ENCODE peak calls at places on chromosomes 6 and 20, in nine cellular contexts. R is hepatocyte, X is AG09309, T is glutamatergic neuron, L is A673, N is AG04450, G is heart left ventricle, D is bronchial epithelial cell, W is stomach. A is an unnamed sample.

GRCh38 chr6:100099189-100100074 is 105.4 kb upstream of the MCHR2 start:
- DNase-seq in R (peak; percentile 39), X (no peak), T (no peak), L (peak; percentile 60), N (no peak), G (no peak), D (peak; percentile 51), W (no peak), A (no peak)

GRCh38 chr6:137234505-137234863 is 15.3 kb upstream of the IFNGR1 start:
- DNase-seq in R (peak; percentile 37), X (no peak), T (no peak), L (peak; percentile 18), N (no peak), G (no peak), D (peak; percentile 84), W (no peak), A (no peak)

GRCh38 chr6:166910601-166911000 is 45.7 kb downstream of the RNASET2 start:
- DNase-seq in R (no peak), X (no peak), T (no peak), L (no peak), N (no peak), G (no peak), D (peak; percentile 49), W (no peak), A (no peak)

GRCh38 chr6:98514073-98514720 is 320.2 kb upstream of the POU3F2 start:
- DNase-seq in R (no peak), X (no peak), T (no peak), L (peak; percentile 14), N (no peak), G (no peak), D (no peak), W (no peak), A (no peak)

GRCh38 chr6:25709761-25710160 is 44.8 kb upstream of the SLC17A4 start:
- DNase-seq in R (no peak), X (no peak), T (no peak), L (no peak), N (no peak), G (no peak), D (no peak), W (no peak), A (no peak)

GRCh38 chr20:60292001-60292520 is 333.8 kb downstream of the CDH26 start:
- DNase-seq in R (no peak), X (no peak), T (no peak), L (no peak), N (no peak), G (no peak), D (no peak), W (no peak), A (no peak)

GRCh38 chr6:35015996-35016395 is 125.1 kb downstream of the TCP11 start:
- DNase-seq in R (no peak), X (no peak), T (no peak), L (no peak), N (no peak), G (no peak), D (no peak), W (no peak), A (no peak)

GRCh38 chr6:157586088-157586414 is 205.1 kb downstream of the ZDHHC14 start:
- DNase-seq in R (no peak), X (no peak), T (no peak), L (no peak), N (no peak), G (no peak), D (no peak), W (no peak), A (no peak)

GRCh38 chr20:11178946-11179654 is 505.3 kb upstream of the JAG1 start:
- DNase-seq in R (no peak), X (no peak), T (no peak), L (peak; percentile 12), N (peak; percentile 7), G (no peak), D (peak; percentile 99), W (no peak), A (no peak)

GRCh38 chr6:165519316-165519715 is 143.7 kb downstream of the PDE10A start:
- DNase-seq in R (no peak), X (no peak), T (no peak), L (no peak), N (no peak), G (no peak), D (no peak), W (no peak), A (no peak)

GRCh38 chr20:52191132-52191435 is 495 bp downstream of the ZFP64 start:
- DNase-seq in R (no peak), X (no peak), T (no peak), L (no peak), N (no peak), G (no peak), D (peak; percentile 23), W (no peak), A (no peak)

GRCh38 chr20:20731000-20731944 is 18.8 kb upstream of the RALGAPA2 start:
- DNase-seq in R (no peak), X (no peak), T (no peak), L (no peak), N (no peak), G (no peak), D (no peak), W (no peak), A (no peak)

GRCh38 chr20:3239026-3239866 is at the start of gene SLC4A11:
- DNase-seq in R (peak; percentile 62), X (no peak), T (peak; percentile 66), L (peak; percentile 61), N (no peak), G (peak; percentile 81), D (peak; percentile 80), W (peak; percentile 80), A (no peak)

GRCh38 chr6:149480502-149481280 is 4.1 kb downstream of the ZC3H12D start:
- DNase-seq in R (no peak), X (no peak), T (no peak), L (no peak), N (no peak), G (no peak), D (no peak), W (no peak), A (no peak)

GRCh38 chr6:7991992-7992815 is 72.0 kb downstream of the BLOC1S5 start:
- DNase-seq in R (peak; percentile 44), X (peak; percentile 86), T (no peak), L (peak; percentile 60), N (peak; percentile 49), G (no peak), D (peak; percentile 69), W (no peak), A (no peak)
- TF ChIP-seq CTCF in R (peak; percentile 56), X (peak; percentile 41), T (peak; percentile 61), L (peak; percentile 48), N (peak; percentile 63), G (peak; percentile 54), D (peak; percentile 10), W (no peak), A (no peak)

GRCh38 chr6:148154648-148155047 is 188.0 kb upstream of the SASH1 start:
- DNase-seq in R (no peak), X (no peak), T (no peak), L (no peak), N (no peak), G (no peak), D (no peak), W (no peak), A (no peak)
- TF ChIP-seq CTCF in R (no peak), X (no peak), T (no peak), L (no peak), N (no peak), G (no peak), D (no peak), W (no peak), A (no peak)

GRCh38 chr6:71465096-71465495 is 176.5 kb downstream of the OGFRL1 start:
- DNase-seq in R (no peak), X (no peak), T (no peak), L (no peak), N (no peak), G (no peak), D (no peak), W (no peak), A (no peak)

GRCh38 chr6:71468841-71469750 is 180.5 kb downstream of the OGFRL1 start:
- DNase-seq in R (no peak), X (peak; percentile 77), T (no peak), L (peak; percentile 50), N (peak; percentile 80), G (no peak), D (peak; percentile 86), W (no peak), A (no peak)

GRCh38 chr6:71471718-71472117 is 183.1 kb downstream of the OGFRL1 start:
- DNase-seq in R (no peak), X (no peak), T (no peak), L (no peak), N (no peak), G (no peak), D (no peak), W (no peak), A (no peak)

GRCh38 chr6:71466362-71466761 is 177.8 kb downstream of the OGFRL1 start:
- DNase-seq in R (no peak), X (no peak), T (no peak), L (no peak), N (no peak), G (no peak), D (peak; percentile 93), W (no peak), A (no peak)

GRCh38 chr6:71468038-71468437 is 179.4 kb downstream of the OGFRL1 start:
- DNase-seq in R (no peak), X (no peak), T (no peak), L (no peak), N (no peak), G (no peak), D (no peak), W (no peak), A (no peak)
- TF ChIP-seq CTCF in R (no peak), X (no peak), T (no peak), L (no peak), N (no peak), G (no peak), D (no peak), W (no peak), A (no peak)

GRCh38 chr20:44848254-44849015 is 37.1 kb upstream of the YWHAB start:
- DNase-seq in R (no peak), X (no peak), T (no peak), L (no peak), N (no peak), G (no peak), D (peak; percentile 38), W (no peak), A (no peak)

GRCh38 chr20:44849712-44850111 is 35.8 kb upstream of the YWHAB start:
- DNase-seq in R (no peak), X (no peak), T (no peak), L (no peak), N (no peak), G (no peak), D (no peak), W (no peak), A (no peak)

GRCh38 chr20:44850883-44851282 is 34.6 kb upstream of the YWHAB start:
- DNase-seq in R (no peak), X (no peak), T (no peak), L (no peak), N (no peak), G (no peak), D (no peak), W (no peak), A (no peak)

GRCh38 chr20:44850272-44850671 is 35.2 kb upstream of the YWHAB start:
- DNase-seq in R (no peak), X (no peak), T (no peak), L (no peak), N (no peak), G (no peak), D (no peak), W (no peak), A (no peak)

DNA sequence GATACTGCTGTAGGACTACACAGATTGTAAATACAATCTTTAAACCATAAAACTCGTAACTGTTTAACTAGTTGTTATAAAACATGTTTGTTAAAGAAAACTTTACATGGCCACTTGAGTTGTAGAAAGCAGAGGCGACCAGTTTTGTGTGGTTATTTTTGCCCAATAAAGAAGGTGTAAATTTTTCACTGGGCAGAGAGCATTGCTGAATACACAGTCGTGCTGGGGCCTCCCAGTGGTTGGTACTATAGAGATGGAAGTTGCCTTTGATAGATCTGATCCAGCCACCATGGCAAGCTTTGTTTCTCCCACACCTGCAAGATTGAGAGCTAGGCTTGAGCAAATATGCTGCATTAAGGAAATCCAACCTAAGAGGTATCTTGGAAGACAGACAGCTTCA is 34.0 kb upstream of the YWHAB start:
- DNase-seq in R (peak; percentile 50), X (no peak), T (no peak), L (no peak), N (no peak), G (no peak), D (no peak), W (no peak), A (no peak)
- TF ChIP-seq CTCF in R (no peak), X (no peak), T (no peak), L (no peak), N (no peak), G (no peak), D (no peak), W (no peak), A (no peak)

A was measured in natural killer cell.